ENCODE peak calls at places on chromosome 13, in four cellular contexts. Y, F, W and U are unnamed samples.

GRCh38 chr13:35712907-35713685 is 236.6 kb upstream of the MAB21L1 start:
- DNase-seq in Y (peak), W (peak), F (no peak), U (no peak)

GRCh38 chr13:78593652-78594494 is 9.5 kb downstream of the POU4F1 start:
- DNase-seq in F (no peak), W (no peak), Y (no peak), U (no peak)

GRCh38 chr13:31794452-31794851 is 55.1 kb downstream of the RXFP2 start:
- DNase-seq in Y (no peak), W (no peak), F (no peak), U (no peak)

GRCh38 chr13:112510002-112510780 is 77.8 kb downstream of the TUBGCP3 start:
- DNase-seq in Y (no peak), F (no peak), W (peak), U (no peak)

GRCh38 chr13:45678282-45678681 is 23.8 kb upstream of the CBY2 start:
- DNase-seq in Y (no peak), W (no peak), F (no peak), U (no peak)

GRCh38 chr13:72458701-72459100 is 268.7 kb downstream of the MZT1 start:
- DNase-seq in F (no peak), W (peak), Y (no peak), U (no peak)

GRCh38 chr13:59247166-59247565 is 916.6 kb downstream of the DIAPH3 start:
- DNase-seq in Y (no peak), W (no peak), F (peak), U (no peak)

GRCh38 chr13:105598551-105598950 is 936.9 kb downstream of the EFNB2 start:
- DNase-seq in W (peak), Y (peak), F (no peak), U (no peak)

GRCh38 chr13:102312841-102313240 is 89.0 kb downstream of the FGF14 start:
- DNase-seq in Y (no peak), F (no peak), W (no peak), U (no peak)

GRCh38 chr13:59112375-59112774 is 1051.4 kb downstream of the DIAPH3 start:
- DNase-seq in W (peak), F (no peak), Y (peak), U (no peak)

GRCh38 chr13:86269511-86269910 is 470.3 kb upstream of the SLITRK6 start:
- DNase-seq in F (no peak), Y (no peak), W (no peak), U (no peak)

GRCh38 chr13:105139380-105140285 is 1395.8 kb downstream of the EFNB2 start:
- DNase-seq in Y (no peak), W (peak), F (peak), U (no peak)

GRCh38 chr13:113864303-113864890 is 521 bp upstream of the GAS6 start:
- DNase-seq in W (no peak), Y (no peak), F (no peak), U (no peak)

GRCh38 chr13:34246511-34246910 is 428.6 kb downstream of the RFC3 start:
- DNase-seq in F (no peak), Y (no peak), W (no peak), U (no peak)

GRCh38 chr13:25657062-25657588 is 285.4 kb downstream of the ATP8A2 start:
- DNase-seq in W (no peak), F (no peak), Y (no peak), U (no peak)

GRCh38 chr13:112346173-112346898 is 29.8 kb upstream of the SPACA7 start:
- DNase-seq in F (no peak), Y (no peak), W (no peak), U (no peak)

DNA sequence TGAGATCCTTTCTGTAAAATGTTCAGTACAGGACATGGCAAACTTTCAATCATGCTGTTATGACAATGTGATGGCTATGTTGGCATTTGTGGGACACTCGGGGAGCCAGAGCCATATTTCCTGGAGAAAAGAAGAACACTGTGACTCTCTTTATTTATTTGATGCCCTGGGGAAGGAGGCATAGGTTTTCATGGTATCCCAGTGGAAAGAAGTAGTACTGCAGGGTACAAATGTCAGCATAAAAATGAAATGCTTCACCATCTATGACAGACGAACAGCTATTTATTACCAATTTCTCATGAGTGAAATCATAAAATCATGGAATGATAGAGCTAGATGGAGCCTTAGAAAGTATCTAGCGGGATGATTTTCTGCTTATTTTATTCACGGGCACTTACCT is 217.1 kb downstream of the COL4A1 start:
- DNase-seq in Y (no peak), W (no peak), F (no peak), U (no peak)
- TF ChIP-seq CTCF in Y (peak), W (peak), F (peak), U (peak)

GRCh38 chr13:91106565-91106964 is 240.9 kb upstream of the MIR17HG start:
- DNase-seq in Y (no peak), W (no peak), F (no peak), U (no peak)
- TF ChIP-seq CTCF in Y (no peak), W (no peak), F (no peak), U (no peak)

GRCh38 chr13:28582892-28583240 is 76.1 kb upstream of the POMP start:
- DNase-seq in W (no peak), F (no peak), Y (no peak), U (no peak)

GRCh38 chr13:28583661-28584091 is 75.3 kb upstream of the POMP start:
- DNase-seq in Y (no peak), F (no peak), W (no peak), U (no peak)

GRCh38 chr13:28586585-28587540 is 72.1 kb upstream of the POMP start:
- DNase-seq in Y (no peak), W (no peak), F (no peak), U (no peak)

GRCh38 chr13:28585557-28585956 is 73.4 kb upstream of the POMP start:
- DNase-seq in F (no peak), Y (no peak), W (no peak), U (no peak)

DNA sequence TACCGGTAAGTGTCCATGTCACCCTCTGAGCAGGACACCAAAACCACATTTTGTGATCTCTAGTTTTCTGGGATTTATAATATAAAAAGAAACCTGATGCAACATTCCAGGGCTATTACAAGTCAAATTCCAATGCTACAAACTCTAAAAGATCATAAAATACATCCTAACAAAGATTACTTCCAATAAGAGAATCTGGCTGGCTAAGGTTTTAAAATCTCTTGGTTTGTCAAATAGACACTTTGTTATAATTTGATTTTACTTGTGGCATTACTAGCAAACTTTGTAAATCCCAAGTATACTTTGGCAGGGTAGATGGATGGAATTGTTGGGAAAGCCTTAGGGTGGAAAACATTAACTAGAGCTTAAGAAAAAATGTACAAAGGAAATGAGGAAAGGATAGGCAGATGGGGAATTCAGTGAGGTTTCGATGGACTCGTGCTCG is 74.0 kb upstream of the POMP start:
- DNase-seq in W (peak), Y (peak), F (no peak), U (no peak)
- TF ChIP-seq CTCF in W (no peak), Y (no peak), F (no peak), U (peak)

DNA sequence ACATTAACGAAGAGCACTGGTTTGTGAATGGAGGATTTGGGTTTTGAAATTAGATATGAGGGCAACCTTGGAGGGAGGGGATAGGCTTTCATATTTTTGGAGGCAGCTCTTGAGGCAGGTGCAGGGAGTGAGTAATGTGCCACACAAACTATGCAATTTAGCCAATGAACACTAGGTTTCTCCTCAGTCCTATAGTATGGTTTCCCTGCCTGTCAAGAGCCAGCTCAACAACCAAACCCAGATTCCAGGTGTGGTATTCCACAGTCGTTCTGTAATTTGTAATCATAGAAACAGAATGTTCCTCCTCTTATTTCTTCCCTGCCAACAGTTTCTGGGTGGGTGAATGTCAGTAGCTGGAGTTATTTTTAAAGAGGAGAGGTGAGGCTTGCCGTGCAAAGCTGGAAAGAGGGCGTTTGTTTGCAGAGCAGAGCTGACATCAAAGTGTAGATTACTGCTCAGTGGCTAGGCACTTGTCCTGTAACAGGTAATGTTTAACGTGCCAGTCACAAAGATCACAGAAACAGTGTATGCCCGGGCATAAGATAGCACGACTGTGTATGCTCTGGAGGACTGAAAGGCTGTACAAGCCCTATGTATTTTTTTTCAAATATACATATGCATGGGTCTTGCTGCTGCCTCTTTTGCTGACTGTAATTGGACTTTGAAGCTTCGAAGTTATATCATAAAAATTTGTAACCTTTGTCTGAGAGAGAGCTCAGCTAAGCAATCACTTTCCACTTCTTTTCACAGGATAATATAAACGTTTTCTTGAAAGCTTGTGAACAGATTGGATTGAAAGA is 124.3 kb downstream of the LMO7 start:
- DNase-seq in W (no peak), F (no peak), Y (no peak), U (no peak)
- TF ChIP-seq CTCF in W (no peak), F (peak), Y (no peak), U (peak)

GRCh38 chr13:66716502-66716901 is 513.6 kb downstream of the PCDH9 start:
- DNase-seq in Y (no peak), W (no peak), F (no peak), U (no peak)

DNA sequence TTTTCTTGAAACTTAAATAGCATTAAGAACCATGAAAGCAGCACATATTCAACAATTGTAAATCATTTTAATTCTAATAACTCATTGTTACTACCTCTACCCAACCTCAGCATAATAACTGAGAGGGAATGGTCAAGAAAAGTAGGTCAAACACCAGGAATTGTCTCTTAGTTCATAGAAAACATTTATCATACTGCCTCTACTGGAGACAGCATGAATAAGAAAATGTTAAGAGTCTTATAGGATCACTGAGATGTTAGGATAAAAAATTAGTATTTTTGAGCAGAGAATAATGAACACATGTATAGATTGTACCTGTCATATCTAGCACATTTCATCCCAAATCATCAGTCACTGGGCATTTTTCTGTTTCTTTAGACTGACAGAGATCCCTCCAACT is 515.3 kb downstream of the PCDH9 start:
- DNase-seq in Y (no peak), F (no peak), W (no peak), U (no peak)
- TF ChIP-seq CTCF in Y (no peak), F (no peak), W (peak), U (peak)

GRCh38 chr13:99979453-99980200 is 2.0 kb upstream of the ZIC2 start:
- DNase-seq in W (peak), F (no peak), Y (no peak), U (no peak)

GRCh38 chr13:99977912-99978780 is 3.4 kb upstream of the ZIC2 start:
- DNase-seq in W (peak), F (no peak), Y (no peak), U (no peak)

GRCh38 chr13:99980201-99981114 is 1.1 kb upstream of the ZIC2 start:
- DNase-seq in Y (no peak), F (peak), W (peak), U (no peak)

GRCh38 chr13:99977334-99977911 is 4.2 kb upstream of the ZIC2 start:
- DNase-seq in W (no peak), Y (no peak), F (no peak), U (no peak)

DNA sequence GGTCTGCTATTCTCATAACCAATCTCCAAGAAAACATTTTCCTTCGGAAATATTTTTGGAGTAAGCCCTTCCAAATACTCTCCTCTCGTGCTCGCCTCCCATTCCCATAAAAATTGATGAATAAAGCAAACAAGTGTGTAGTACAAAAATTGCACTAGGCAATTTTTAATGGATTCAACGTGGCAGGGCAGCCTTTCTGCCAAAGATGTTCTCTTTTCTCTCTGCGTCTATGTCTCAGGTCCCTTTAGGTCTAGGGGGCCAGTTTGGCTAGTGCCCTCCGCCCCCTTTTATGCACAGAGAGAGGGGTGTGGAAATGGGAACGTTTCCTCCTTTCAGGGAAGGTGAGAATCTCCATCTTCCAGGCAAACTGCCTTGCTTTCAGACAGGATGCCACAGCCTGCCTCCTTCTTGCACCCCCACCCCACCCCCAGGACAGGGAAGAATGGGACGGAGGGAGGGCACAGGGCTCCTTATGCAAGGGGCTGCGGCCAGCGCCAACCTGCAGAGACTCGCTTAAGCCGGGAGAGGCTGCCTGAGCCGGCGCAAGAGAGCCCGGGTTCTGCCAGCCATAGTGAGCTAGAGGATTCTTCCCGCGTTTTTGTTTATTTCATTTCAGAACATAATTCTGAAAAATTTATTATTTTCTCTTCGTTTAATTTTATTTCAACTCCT is 2.7 kb upstream of the ZIC2 start:
- DNase-seq in Y (no peak), F (no peak), W (peak), U (no peak)
- TF ChIP-seq CTCF in Y (no peak), F (no peak), W (peak), U (no peak)

DNA sequence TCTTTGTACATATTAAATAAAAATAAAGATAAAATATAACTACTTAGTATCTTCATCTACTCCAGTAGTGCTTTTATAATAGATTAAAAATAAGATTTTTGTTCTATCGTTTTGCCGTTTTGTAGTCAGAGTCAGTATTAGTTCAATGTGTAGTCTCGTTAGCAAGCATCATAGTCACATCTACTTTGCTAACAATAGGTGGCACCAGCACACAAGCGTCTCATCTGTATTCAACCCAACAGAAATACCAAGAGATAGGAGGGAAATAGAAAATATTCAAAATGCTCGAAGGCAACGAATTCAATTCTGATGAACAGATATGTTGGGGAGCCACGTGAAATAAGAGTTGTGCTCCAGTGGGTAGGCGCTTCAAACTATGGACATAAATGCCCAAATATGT is 21.4 kb upstream of the MICU2 start:
- DNase-seq in F (no peak), Y (no peak), W (peak), U (no peak)
- TF ChIP-seq CTCF in F (peak), Y (no peak), W (peak), U (peak)

DNA sequence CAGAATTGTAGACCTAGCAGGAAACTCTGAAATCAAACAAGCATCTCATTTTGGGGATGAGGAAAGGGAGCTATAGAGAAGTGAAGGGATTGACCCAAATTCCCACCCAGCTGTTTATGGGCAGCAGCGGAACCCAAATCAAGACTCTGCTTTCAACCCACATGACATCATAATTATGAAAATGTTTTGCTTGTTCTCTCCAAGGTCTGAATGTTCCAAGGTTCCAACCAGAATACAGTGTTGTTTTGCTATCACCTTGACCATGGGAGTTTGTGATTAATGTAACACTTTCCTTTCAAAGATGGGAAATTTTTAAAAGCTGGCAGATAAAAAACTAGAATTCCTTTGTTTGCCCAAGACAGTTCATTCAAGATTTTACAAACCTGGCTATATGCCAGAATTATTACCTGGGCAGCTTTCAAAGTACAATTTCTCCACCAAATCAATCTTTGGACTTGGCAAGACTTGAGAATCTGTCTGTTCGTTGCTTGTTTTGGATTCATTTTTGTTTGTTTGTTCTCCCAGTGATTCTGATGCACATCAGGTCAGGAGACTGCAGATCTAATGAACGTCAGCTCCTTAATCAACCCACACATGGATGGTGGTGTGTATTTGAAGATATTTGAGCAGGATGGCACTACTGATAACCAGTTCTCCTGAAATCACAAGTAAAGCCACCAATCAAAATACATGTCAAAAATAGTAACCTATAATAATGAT is 322.7 kb downstream of the FOXO1 start:
- DNase-seq in W (no peak), F (no peak), Y (no peak), U (no peak)
- TF ChIP-seq CTCF in W (no peak), F (no peak), Y (no peak), U (no peak)

DNA sequence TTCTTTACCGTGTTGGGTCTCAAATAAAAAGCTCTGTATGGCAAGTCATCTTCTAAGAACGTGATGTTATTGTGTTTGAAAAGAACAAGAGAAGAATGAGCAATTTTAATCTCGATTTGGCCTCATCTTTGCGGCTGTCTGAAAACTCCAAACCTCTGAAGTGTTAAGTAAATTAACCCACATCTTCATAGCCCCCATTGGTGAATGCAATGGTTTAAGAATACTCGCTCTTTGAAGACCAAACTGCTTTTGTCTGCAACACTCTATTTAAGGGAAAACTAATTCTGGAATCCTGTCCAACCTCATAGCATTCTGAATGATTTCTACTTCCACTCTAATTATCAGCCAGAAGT is 56.9 kb upstream of the SCEL start:
- DNase-seq in F (no peak), W (no peak), Y (no peak), U (no peak)
- TF ChIP-seq CTCF in F (no peak), W (no peak), Y (no peak), U (peak)